ENCODE peak calls at places on chromosome 20, in five cellular contexts. Y is stomach; E is CD8-positive, alpha-beta memory T cell; P is effector memory CD4-positive, alpha-beta T cell; B is cardiac muscle cell. Q is an unnamed sample.

GRCh38 chr20:24682496-24683090 is 213.2 kb downstream of the SYNDIG1 start:
- DNase-seq in P (no peak), B (no peak), E (no peak), Y (no peak), Q (no peak)

GRCh38 chr20:62898970-62899632 is 27.2 kb downstream of the DIDO1 start:
- DNase-seq in P (no peak), E (no peak), Y (no peak), B (no peak), Q (no peak)

GRCh38 chr20:32574296-32575226 is 10.6 kb downstream of the NOL4L start:
- DNase-seq in Y (no peak), P (no peak), E (no peak), B (peak; percentile 95), Q (no peak)

GRCh38 chr20:17676942-17677341 is 5.1 kb downstream of the RRBP1 start:
- DNase-seq in P (no peak), B (peak; percentile 36), E (no peak), Y (no peak), Q (no peak)

GRCh38 chr20:58408603-58409246 is 19.7 kb downstream of the VAPB start:
- DNase-seq in E (no peak), P (no peak), Y (no peak), B (no peak), Q (no peak)

GRCh38 chr20:13238001-13238653 is 17.1 kb downstream of the ISM1 start:
- DNase-seq in E (no peak), P (no peak), B (no peak), Y (no peak), Q (no peak)

GRCh38 chr20:49490689-49491088 is 8.2 kb upstream of the KCNB1 start:
- DNase-seq in Y (no peak), E (no peak), B (no peak), P (no peak), Q (no peak)

GRCh38 chr20:10565191-10565921 is 108.4 kb downstream of the JAG1 start:
- DNase-seq in P (no peak), Y (no peak), E (no peak), B (peak; percentile 91), Q (no peak)

GRCh38 chr20:57198359-57199072 is 67.9 kb downstream of the BMP7 start:
- DNase-seq in B (no peak), E (no peak), P (no peak), Y (no peak), Q (no peak)

GRCh38 chr20:49230021-49230420 is 10.8 kb downstream of the DDX27 start:
- DNase-seq in P (no peak), B (no peak), Y (no peak), E (no peak), Q (no peak)

GRCh38 chr20:10419550-10420133 is 14.4 kb downstream of the MKKS start:
- DNase-seq in B (no peak), E (no peak), Y (no peak), P (no peak), Q (no peak)

GRCh38 chr20:53828673-53829085 is 235.0 kb upstream of the ZNF217 start:
- DNase-seq in E (no peak), B (peak; percentile 91), P (no peak), Y (no peak), Q (peak; percentile 35)

GRCh38 chr20:10670521-10671220 is 3.1 kb downstream of the JAG1 start:
- DNase-seq in B (no peak), P (no peak), E (no peak), Y (no peak), Q (no peak)

GRCh38 chr20:41482647-41483552 is 116.3 kb upstream of the EMILIN3 start:
- DNase-seq in E (no peak), Y (no peak), P (no peak), B (peak; percentile 40), Q (no peak)

GRCh38 chr20:52105045-52105572 is 86.5 kb downstream of the ZFP64 start:
- DNase-seq in Y (no peak), P (no peak), E (no peak), B (peak; percentile 60), Q (no peak)

GRCh38 chr20:51428451-51429143 is 113.9 kb downstream of the NFATC2 start:
- DNase-seq in E (no peak), Y (peak; percentile 63), P (no peak), B (peak; percentile 76), Q (no peak)

GRCh38 chr20:58245181-58245891 is 16.9 kb upstream of the ANKRD60 start:
- DNase-seq in Y (no peak), B (no peak), P (no peak), E (no peak), Q (no peak)

GRCh38 chr20:59933849-59934585 is 580 bp upstream of the SYCP2 start:
- DNase-seq in P (peak; percentile 71), B (peak; percentile 76), Y (peak; percentile 85), E (peak; percentile 75), Q (peak; percentile 66)

GRCh38 chr20:62066983-62067433 is 1.3 kb upstream of the TAF4 start:
- DNase-seq in E (peak; percentile 3), Y (no peak), B (peak; percentile 42), P (no peak), Q (no peak)

GRCh38 chr20:57809661-57810172 is 99.9 kb upstream of the PMEPA1 start:
- DNase-seq in E (no peak), P (no peak), B (no peak), Y (no peak), Q (no peak)

GRCh38 chr20:62266340-62266739 is 28.0 kb downstream of the OSBPL2 start:
- DNase-seq in E (no peak), B (no peak), Y (no peak), P (no peak), Q (no peak)

GRCh38 chr20:18103497-18103896 is 34.2 kb upstream of the KAT14 start:
- DNase-seq in E (no peak), Y (peak; percentile 49), B (no peak), P (no peak), Q (no peak)

GRCh38 chr20:53664121-53664520 is 70.5 kb upstream of the ZNF217 start:
- DNase-seq in B (no peak), P (no peak), Y (peak; percentile 39), E (no peak), Q (no peak)

GRCh38 chr20:47970282-47970903 is 185.1 kb upstream of the SULF2 start:
- DNase-seq in E (no peak), Y (no peak), B (no peak), P (no peak), Q (no peak)

GRCh38 chr20:35523298-35523888 is 6.1 kb downstream of the C20orf173 start:
- DNase-seq in P (no peak), B (no peak), E (no peak), Y (no peak), Q (peak; percentile 22)

GRCh38 chr20:13681248-13682125 is 42.8 kb upstream of the TASP1 start:
- DNase-seq in E (no peak), B (no peak), P (no peak), Y (no peak), Q (no peak)

GRCh38 chr20:5031206-5031557 is 29.9 kb upstream of the SLC23A2 start:
- DNase-seq in E (no peak), B (no peak), P (no peak), Y (no peak), Q (no peak)

GRCh38 chr20:3932277-3933073 is 43.3 kb downstream of the PANK2 start:
- DNase-seq in Y (no peak), P (no peak), B (no peak), E (peak; percentile 25), Q (no peak)

GRCh38 chr20:38321959-38322598 is 18.1 kb downstream of the BPI start:
- DNase-seq in Y (no peak), B (peak; percentile 81), E (no peak), P (no peak), Q (peak; percentile 50)

GRCh38 chr20:42949865-42950264 is 239.8 kb downstream of the PTPRT start:
- DNase-seq in Y (no peak), P (no peak), E (no peak), B (no peak), Q (no peak)

GRCh38 chr20:44599715-44600114 is 17.3 kb downstream of the PKIG start:
- DNase-seq in E (no peak), P (no peak), Y (no peak), B (no peak), Q (no peak)
- H3K27ac ChIP-seq in E (no peak overlapping the region), P (no peak overlapping the region), Y (peak overlapping the region; percentile 89), B (no peak overlapping the region), Q (no peak overlapping the region)

GRCh38 chr20:2128542-2128941 is 26.9 kb downstream of the STK35 start:
- DNase-seq in Y (no peak), P (no peak), E (no peak), B (no peak), Q (no peak)

GRCh38 chr20:2130668-2131067 is 29.0 kb downstream of the STK35 start:
- DNase-seq in B (no peak), E (no peak), Y (no peak), P (no peak), Q (no peak)

GRCh38 chr20:2131366-2131765 is 29.7 kb downstream of the STK35 start:
- DNase-seq in P (no peak), E (no peak), Y (no peak), B (peak; percentile 40), Q (no peak)

GRCh38 chr20:2132461-2132901 is 30.9 kb downstream of the STK35 start:
- DNase-seq in E (no peak), B (no peak), P (no peak), Y (no peak), Q (no peak)

GRCh38 chr20:2130062-2130591 is 28.5 kb downstream of the STK35 start:
- DNase-seq in Y (no peak), E (no peak), P (no peak), B (peak; percentile 55), Q (no peak)
- H3K27ac ChIP-seq in Y (no peak overlapping the region), E (no peak overlapping the region), P (no peak overlapping the region), B (no peak overlapping the region), Q (no peak overlapping the region)

DNA sequence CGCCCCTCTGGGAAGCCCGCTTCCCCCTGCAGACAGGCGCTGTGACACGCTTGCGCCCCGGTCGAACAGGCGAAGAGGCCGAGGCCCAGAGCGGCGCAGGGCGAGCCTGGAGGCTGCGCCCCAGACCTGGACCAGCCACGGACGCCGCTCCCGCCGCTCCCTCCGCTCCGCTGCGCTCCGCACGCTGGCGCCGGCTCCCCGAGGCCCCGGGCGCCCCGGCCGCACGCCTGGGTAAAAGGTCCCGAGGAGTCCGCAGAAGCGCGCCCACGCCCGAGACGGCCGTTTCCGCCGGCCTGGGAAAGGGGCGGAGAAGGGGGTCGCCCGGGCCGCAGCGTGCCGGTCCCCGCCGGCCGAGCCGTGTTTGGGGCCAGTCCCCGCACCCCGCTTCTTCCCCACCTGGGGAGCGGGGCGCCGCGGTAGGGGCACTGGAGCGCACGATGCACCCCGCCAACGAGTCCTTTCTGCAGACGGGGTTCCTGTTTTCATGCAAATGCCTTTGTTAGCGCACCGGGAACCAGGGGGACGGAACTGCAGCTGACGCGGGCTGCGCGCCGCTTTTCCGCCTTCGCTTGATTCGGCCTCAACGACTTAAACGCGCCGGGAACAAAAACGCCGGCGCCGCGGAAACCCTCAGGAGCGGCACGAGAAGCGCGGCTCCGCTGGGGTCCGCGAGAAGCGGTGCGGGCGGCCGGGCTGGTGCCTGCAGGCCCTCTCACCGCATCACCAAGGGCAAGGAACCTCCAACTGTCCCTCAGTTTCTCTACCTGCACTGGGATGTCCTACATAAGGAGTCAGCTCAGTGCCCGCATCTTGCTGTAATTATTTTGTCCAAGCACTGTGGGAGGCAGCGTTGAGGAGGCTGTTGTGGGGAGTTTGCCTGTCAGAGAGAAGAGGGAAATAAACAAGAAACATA is 91.7 kb upstream of the SIRPA start:
- DNase-seq in P (no peak), E (no peak), Y (peak; percentile 48), B (peak; percentile 81), Q (no peak)
- H3K27ac ChIP-seq in P (no peak overlapping the region), E (no peak overlapping the region), Y (peak overlapping the region; percentile 75), B (no peak overlapping the region), Q (peak overlapping the region; percentile 90)

DNA sequence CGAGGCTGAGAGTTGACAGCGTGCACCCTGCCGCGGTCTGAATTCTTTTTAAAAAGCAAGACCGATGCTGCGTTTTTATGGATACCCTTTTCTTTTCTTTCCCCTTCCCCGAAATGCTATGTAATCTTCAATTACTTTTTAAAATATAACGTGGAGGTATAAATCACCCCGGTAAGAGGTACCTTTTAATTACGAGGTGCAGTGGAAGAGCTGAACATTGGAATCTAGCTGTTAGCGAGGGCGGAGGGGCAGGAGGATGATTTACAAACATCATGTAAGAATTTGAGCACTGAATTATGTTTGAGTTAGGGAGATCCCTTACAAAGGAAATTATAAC is 1.2 kb downstream of the EYA2 start:
- DNase-seq in E (no peak), P (no peak), Y (no peak), B (no peak), Q (no peak)
- H3K27ac ChIP-seq in E (no peak overlapping the region), P (no peak overlapping the region), Y (peak overlapping the region; percentile 49), B (no peak overlapping the region), Q (peak overlapping the region; percentile 6)

Q was measured in tibial nerve.